ENCODE peak calls at places on chromosome 2, in ten cellular contexts. D is OCI-LY7; J is fibroblast of lung; U is stimulated activated CD4-positive, alpha-beta T cell treated with anti-CD3 and anti-CD28 coated beads, Interleukin-1b, Interleukin-23, amount 100 ng/mL, for 4 hours; B is NCI-H146; Q is fibroblast of the conjunctiva; C is GM12865; V is activated CD4-positive, alpha-beta T cell treated with anti-CD3 and anti-CD28 coated beads, Interleukin-2, amount 10 ng/mL, durations not matched to agents 24 days and 14 days; O is stimulated activated naive B cell treated with anti-CD40 and anti-IgM and Interleukin-4, amounts not matched to agents 10 μg/mL and 1 μg/mL and 100 μg/mL, for 72 hours; W is posterior cingulate gyrus. E is an unnamed sample.

GRCh38 chr2:74502720-74503505 is 3.5 kb upstream of the LBX2 start:
- DNase-seq in V (peak), B (peak), D (no peak), Q (peak), U (no peak), W (peak), O (peak), C (peak), J (peak), E (peak)

GRCh38 chr2:158391876-158392275 is 64.7 kb downstream of the CCDC148 start:
- DNase-seq in W (no peak), C (peak), Q (no peak), U (no peak), D (no peak), J (peak), V (no peak), B (peak), O (no peak), E (no peak)

GRCh38 chr2:127576433-127577207 is 41.1 kb downstream of the MYO7B start:
- DNase-seq in B (no peak), J (peak), W (peak), D (no peak), O (no peak), Q (peak), V (no peak), U (no peak), C (no peak), E (peak)

GRCh38 chr2:4502230-4502843 is 799.0 kb downstream of the DCDC2C start:
- DNase-seq in U (no peak), B (no peak), W (no peak), O (no peak), C (no peak), D (no peak), J (peak), V (no peak), Q (no peak), E (no peak)

GRCh38 chr2:156539086-156539485 is 102.9 kb downstream of the GPD2 start:
- DNase-seq in Q (no peak), D (no peak), J (no peak), W (no peak), U (no peak), B (no peak), O (no peak), V (no peak), C (no peak), E (no peak)

GRCh38 chr2:196234672-196235071 is 63.3 kb upstream of the STK17B start:
- DNase-seq in U (peak), Q (no peak), O (peak), D (no peak), C (peak), B (no peak), J (peak), V (peak), W (no peak), E (no peak)

GRCh38 chr2:171225989-171226388 is 65.3 kb upstream of the TLK1 start:
- DNase-seq in D (no peak), W (no peak), V (no peak), Q (no peak), O (no peak), C (no peak), B (no peak), J (no peak), U (no peak), E (no peak)

GRCh38 chr2:200600549-200601212 is 14.9 kb downstream of the AOX1 start:
- DNase-seq in B (no peak), O (no peak), C (no peak), W (no peak), J (peak), V (no peak), D (no peak), Q (no peak), U (no peak), E (no peak)

GRCh38 chr2:37656512-37657423 is 14.7 kb downstream of the CDC42EP3 start:
- DNase-seq in J (no peak), D (peak), O (no peak), U (no peak), V (no peak), Q (no peak), C (peak), B (peak), W (no peak), E (no peak)

GRCh38 chr2:39380525-39381150 is 56.4 kb downstream of the MAP4K3 start:
- DNase-seq in Q (no peak), D (no peak), V (no peak), U (no peak), W (no peak), B (peak), C (no peak), O (no peak), J (peak), E (no peak)

GRCh38 chr2:43136862-43137261 is 89.5 kb downstream of the ZFP36L2 start:
- DNase-seq in U (peak), C (peak), O (no peak), Q (no peak), D (peak), V (peak), J (no peak), W (peak), B (no peak), E (no peak)

GRCh38 chr2:109226612-109227011 is 97.6 kb downstream of the SH3RF3 start:
- DNase-seq in U (no peak), J (no peak), C (no peak), V (no peak), W (peak), O (no peak), D (no peak), B (no peak), Q (no peak), E (no peak)

GRCh38 chr2:121220995-121221394 is 64.0 kb downstream of the TFCP2L1 start:
- DNase-seq in U (no peak), D (no peak), O (no peak), B (no peak), V (no peak), C (no peak), Q (no peak), W (no peak), J (no peak), E (no peak)

GRCh38 chr2:20560891-20561702 is 89.8 kb downstream of the HS1BP3 start:
- DNase-seq in D (no peak), O (no peak), J (no peak), U (no peak), W (no peak), Q (no peak), B (no peak), V (no peak), C (no peak), E (no peak)

GRCh38 chr2:72533767-72534166 is 292.1 kb downstream of the EXOC6B start:
- DNase-seq in C (no peak), B (no peak), U (no peak), Q (no peak), V (no peak), O (no peak), W (no peak), J (peak), D (no peak), E (no peak)

GRCh38 chr2:181656450-181657261 is at the start of gene CERKL:
- DNase-seq in V (peak), W (peak), J (peak), D (no peak), B (no peak), Q (no peak), C (peak), U (no peak), O (peak), E (no peak)

GRCh38 chr2:79717364-79718007 is 204.6 kb downstream of the CTNNA2 start:
- DNase-seq in C (no peak), B (no peak), D (no peak), O (no peak), W (no peak), U (no peak), Q (peak), J (peak), V (no peak), E (peak)

GRCh38 chr2:193231634-193232033 is 1036.9 kb upstream of the TMEFF2 start:
- DNase-seq in W (no peak), J (no peak), V (no peak), B (no peak), D (no peak), Q (no peak), U (no peak), C (no peak), O (no peak), E (no peak)

GRCh38 chr2:218679119-218679518 is 7.2 kb downstream of the STK36 start:
- DNase-seq in D (no peak), O (no peak), B (no peak), V (no peak), W (no peak), C (no peak), Q (no peak), J (no peak), U (no peak), E (no peak)

GRCh38 chr2:120976501-120977307 is 241.0 kb downstream of the GLI2 start:
- DNase-seq in O (no peak), D (no peak), C (no peak), B (no peak), J (no peak), W (peak), V (no peak), U (no peak), Q (no peak), E (no peak)